ENCODE peak calls at places on chromosomes 2 and 18, in nine cellular contexts. Q, X, C, J, G, V, S, E and H are unnamed samples.
A peak's percentile ranks its signal among the peaks of the same experiment; 100 is the strongest.

GRCh38 chr2:182821172-182821571 is 45.3 kb downstream of the FRZB start:
- DNase-seq in Q (no peak), X (no peak), C (no peak), J (no peak), G (no peak), V (no peak), S (no peak), E (no peak), H (no peak)

GRCh38 chr2:220969348-220969747 is 602.8 kb downstream of the EPHA4 start:
- DNase-seq in Q (no peak), X (no peak), C (no peak), J (no peak), G (no peak), V (no peak), S (no peak), E (no peak), H (no peak)

GRCh38 chr2:189109921-189110397 is 69.6 kb downstream of the COL5A2 start:
- DNase-seq in Q (no peak), X (peak; percentile 9), C (no peak), J (no peak), G (no peak), V (no peak), S (no peak), E (no peak), H (no peak)

GRCh38 chr18:49399003-49399402 is 61.4 kb downstream of the DYM start:
- DNase-seq in Q (no peak), X (no peak), C (no peak), J (no peak), G (no peak), V (no peak), S (no peak), E (no peak), H (peak; percentile 11)

GRCh38 chr2:205024822-205025518 is 479.7 kb downstream of the PARD3B start:
- DNase-seq in Q (no peak), X (no peak), C (no peak), J (peak; percentile 75), G (no peak), V (peak; percentile 32), S (no peak), E (no peak), H (no peak)

GRCh38 chr2:74597456-74597855 is 42.9 kb downstream of the DOK1 start:
- DNase-seq in Q (no peak), X (no peak), C (no peak), J (peak; percentile 13), G (no peak), V (no peak), S (no peak), E (no peak), H (no peak)

GRCh38 chr18:26511339-26512071 is 36.8 kb downstream of the KCTD1 start:
- DNase-seq in Q (no peak), X (no peak), C (no peak), J (no peak), G (no peak), V (no peak), S (no peak), E (no peak), H (no peak)

GRCh38 chr2:14524803-14525080 is 107.8 kb upstream of the LRATD1 start:
- DNase-seq in Q (no peak), X (no peak), C (no peak), J (no peak), G (no peak), V (no peak), S (no peak), E (no peak), H (no peak)

GRCh38 chr2:33873206-33873605 is 274.1 kb upstream of the FAM98A start:
- DNase-seq in Q (no peak), X (no peak), C (no peak), J (no peak), G (no peak), V (no peak), S (no peak), E (no peak), H (no peak)